ENCODE peak calls at places on chromosomes 3 and 15, in nine cellular contexts. G, H, U, W, P, T, C, S and Z are unnamed samples.

GRCh38 chr3:124780767-124781485 is 50.7 kb downstream of the UMPS start:
- DNase-seq in H (no peak), T (peak; percentile 84), U (peak; percentile 98), C (no peak), G (peak; percentile 22), W (peak; percentile 64), S (no peak), P (peak; percentile 44), Z (no peak)

GRCh38 chr15:58336161-58336560 is 95.6 kb upstream of the LIPC start:
- DNase-seq in P (no peak), G (no peak), S (no peak), W (no peak), T (no peak), H (no peak), C (no peak), U (no peak), Z (no peak)

GRCh38 chr3:45055411-45056143 is 29.5 kb downstream of the CLEC3B start:
- DNase-seq in C (no peak), G (peak; percentile 32), P (peak; percentile 49), S (no peak), U (peak; percentile 82), W (no peak), T (no peak), H (no peak), Z (peak; percentile 74)

GRCh38 chr15:77440378-77440999 is 19.8 kb downstream of the HMG20A start:
- DNase-seq in W (no peak), G (no peak), T (no peak), U (peak; percentile 80), H (no peak), C (no peak), P (no peak), S (no peak), Z (no peak)

GRCh38 chr15:74988007-74988800 is 7.2 kb upstream of the SCAMP5 start:
- DNase-seq in S (no peak), T (no peak), W (peak; percentile 60), P (peak; percentile 74), C (no peak), G (peak; percentile 68), H (no peak), U (peak; percentile 25), Z (peak; percentile 87)

GRCh38 chr3:42025388-42026138 is 63.7 kb upstream of the ULK4 start:
- DNase-seq in H (peak; percentile 53), U (peak; percentile 99), S (peak; percentile 89), W (peak; percentile 90), G (peak; percentile 68), P (peak; percentile 83), C (no peak), T (peak; percentile 92), Z (peak; percentile 72)

GRCh38 chr3:183253364-183253960 is 409 bp downstream of the B3GNT5 start:
- DNase-seq in W (peak; percentile 67), S (no peak), G (peak; percentile 23), P (peak; percentile 39), T (peak; percentile 65), U (peak; percentile 72), C (no peak), H (peak; percentile 22), Z (no peak)

GRCh38 chr3:178761024-178761423 is 224.8 kb downstream of the KCNMB2 start:
- DNase-seq in W (no peak), H (no peak), U (no peak), S (no peak), G (no peak), T (no peak), P (no peak), C (no peak), Z (no peak)

GRCh38 chr15:51444112-51444511 is 102.7 kb downstream of the GLDN start:
- DNase-seq in H (no peak), W (no peak), U (no peak), G (no peak), C (no peak), S (no peak), P (no peak), T (no peak), Z (no peak)